ENCODE peak calls at places on chromosomes 13 and 19, in eight cellular contexts. One of them, this sample, is unnamed.

GRCh38 chr13:95235199-95235726 is 66.0 kb downstream of the ABCC4 start:
- DNase-seq in iris pigment epithelial cell: peak; percentile 14
- DNase-seq in fibroblast of pulmonary artery: no peak
- DNase-seq in activated T-cell treated with anti-CD3 and anti-CD28 coated beads for 4 hours: no peak
- DNase-seq in NCI-H69: peak; percentile 10
- DNase-seq in stimulated activated CD4-positive, alpha-beta T cell treated with anti-CD3 and anti-CD28 coated beads, Interleukin-1b, Interleukin-23, amount 100 ng/mL, for 1 hour: no peak
- DNase-seq in activated CD4-positive, CD25-positive, alpha-beta regulatory T cell treated with anti-CD3 and anti-CD28 coated beads, Interleukin-2, amount 50 U/mL, for 16 hours: no peak
- DNase-seq in HEK293T: no peak
- DNase-seq in this sample: no peak

GRCh38 chr19:44663996-44664395 is 7.3 kb upstream of the CEACAM19 start:
- DNase-seq in activated CD4-positive, CD25-positive, alpha-beta regulatory T cell treated with anti-CD3 and anti-CD28 coated beads, Interleukin-2, amount 50 U/mL, for 16 hours: no peak
- DNase-seq in HEK293T: no peak
- DNase-seq in stimulated activated CD4-positive, alpha-beta T cell treated with anti-CD3 and anti-CD28 coated beads, Interleukin-1b, Interleukin-23, amount 100 ng/mL, for 1 hour: no peak
- DNase-seq in fibroblast of pulmonary artery: no peak
- DNase-seq in iris pigment epithelial cell: no peak
- DNase-seq in NCI-H69: no peak
- DNase-seq in activated T-cell treated with anti-CD3 and anti-CD28 coated beads for 4 hours: no peak
- DNase-seq in this sample: no peak

GRCh38 chr19:2207991-2208860 is 27.9 kb downstream of the PLEKHJ1 start:
- DNase-seq in activated T-cell treated with anti-CD3 and anti-CD28 coated beads for 4 hours: no peak
- DNase-seq in HEK293T: no peak
- DNase-seq in fibroblast of pulmonary artery: peak; percentile 61
- DNase-seq in NCI-H69: no peak
- DNase-seq in activated CD4-positive, CD25-positive, alpha-beta regulatory T cell treated with anti-CD3 and anti-CD28 coated beads, Interleukin-2, amount 50 U/mL, for 16 hours: no peak
- DNase-seq in iris pigment epithelial cell: peak; percentile 53
- DNase-seq in stimulated activated CD4-positive, alpha-beta T cell treated with anti-CD3 and anti-CD28 coated beads, Interleukin-1b, Interleukin-23, amount 100 ng/mL, for 1 hour: no peak
- DNase-seq in this sample: no peak

GRCh38 chr19:38394488-38394887 is 6.0 kb downstream of the SPRED3 start:
- DNase-seq in iris pigment epithelial cell: peak; percentile 68
- DNase-seq in NCI-H69: peak; percentile 89
- DNase-seq in HEK293T: no peak
- DNase-seq in stimulated activated CD4-positive, alpha-beta T cell treated with anti-CD3 and anti-CD28 coated beads, Interleukin-1b, Interleukin-23, amount 100 ng/mL, for 1 hour: peak; percentile 51
- DNase-seq in fibroblast of pulmonary artery: no peak
- DNase-seq in activated T-cell treated with anti-CD3 and anti-CD28 coated beads for 4 hours: peak; percentile 52
- DNase-seq in activated CD4-positive, CD25-positive, alpha-beta regulatory T cell treated with anti-CD3 and anti-CD28 coated beads, Interleukin-2, amount 50 U/mL, for 16 hours: no peak
- DNase-seq in this sample: no peak

GRCh38 chr19:19552811-19553210 is 14.7 kb downstream of the CILP2 start:
- DNase-seq in activated CD4-positive, CD25-positive, alpha-beta regulatory T cell treated with anti-CD3 and anti-CD28 coated beads, Interleukin-2, amount 50 U/mL, for 16 hours: no peak
- DNase-seq in fibroblast of pulmonary artery: peak; percentile 34
- DNase-seq in iris pigment epithelial cell: peak; percentile 43
- DNase-seq in activated T-cell treated with anti-CD3 and anti-CD28 coated beads for 4 hours: no peak
- DNase-seq in HEK293T: peak; percentile 76
- DNase-seq in NCI-H69: peak; percentile 29
- DNase-seq in stimulated activated CD4-positive, alpha-beta T cell treated with anti-CD3 and anti-CD28 coated beads, Interleukin-1b, Interleukin-23, amount 100 ng/mL, for 1 hour: no peak
- DNase-seq in this sample: no peak

GRCh38 chr13:69234171-69234570 is 873.5 kb upstream of the ATXN8OS start:
- DNase-seq in activated CD4-positive, CD25-positive, alpha-beta regulatory T cell treated with anti-CD3 and anti-CD28 coated beads, Interleukin-2, amount 50 U/mL, for 16 hours: no peak
- DNase-seq in NCI-H69: no peak
- DNase-seq in fibroblast of pulmonary artery: no peak
- DNase-seq in HEK293T: no peak
- DNase-seq in stimulated activated CD4-positive, alpha-beta T cell treated with anti-CD3 and anti-CD28 coated beads, Interleukin-1b, Interleukin-23, amount 100 ng/mL, for 1 hour: no peak
- DNase-seq in activated T-cell treated with anti-CD3 and anti-CD28 coated beads for 4 hours: no peak
- DNase-seq in iris pigment epithelial cell: no peak
- DNase-seq in this sample: peak; percentile 23

GRCh38 chr19:46759817-46760333 is 13.6 kb upstream of the STRN4 start:
- DNase-seq in NCI-H69: peak; percentile 26
- DNase-seq in activated T-cell treated with anti-CD3 and anti-CD28 coated beads for 4 hours: no peak
- DNase-seq in activated CD4-positive, CD25-positive, alpha-beta regulatory T cell treated with anti-CD3 and anti-CD28 coated beads, Interleukin-2, amount 50 U/mL, for 16 hours: no peak
- DNase-seq in stimulated activated CD4-positive, alpha-beta T cell treated with anti-CD3 and anti-CD28 coated beads, Interleukin-1b, Interleukin-23, amount 100 ng/mL, for 1 hour: no peak
- DNase-seq in iris pigment epithelial cell: peak; percentile 97
- DNase-seq in HEK293T: no peak
- DNase-seq in fibroblast of pulmonary artery: peak; percentile 75
- DNase-seq in this sample: no peak

GRCh38 chr19:44661205-44661604 is 10.1 kb upstream of the CEACAM19 start:
- DNase-seq in activated CD4-positive, CD25-positive, alpha-beta regulatory T cell treated with anti-CD3 and anti-CD28 coated beads, Interleukin-2, amount 50 U/mL, for 16 hours: no peak
- DNase-seq in activated T-cell treated with anti-CD3 and anti-CD28 coated beads for 4 hours: no peak
- DNase-seq in NCI-H69: no peak
- DNase-seq in iris pigment epithelial cell: no peak
- DNase-seq in HEK293T: no peak
- DNase-seq in fibroblast of pulmonary artery: no peak
- DNase-seq in stimulated activated CD4-positive, alpha-beta T cell treated with anti-CD3 and anti-CD28 coated beads, Interleukin-1b, Interleukin-23, amount 100 ng/mL, for 1 hour: no peak
- DNase-seq in this sample: no peak

GRCh38 chr19:48681127-48681470 is 8.3 kb upstream of the NTN5 start:
- DNase-seq in NCI-H69: no peak
- DNase-seq in HEK293T: no peak
- DNase-seq in activated CD4-positive, CD25-positive, alpha-beta regulatory T cell treated with anti-CD3 and anti-CD28 coated beads, Interleukin-2, amount 50 U/mL, for 16 hours: no peak
- DNase-seq in stimulated activated CD4-positive, alpha-beta T cell treated with anti-CD3 and anti-CD28 coated beads, Interleukin-1b, Interleukin-23, amount 100 ng/mL, for 1 hour: no peak
- DNase-seq in iris pigment epithelial cell: peak; percentile 69
- DNase-seq in fibroblast of pulmonary artery: peak; percentile 76
- DNase-seq in activated T-cell treated with anti-CD3 and anti-CD28 coated beads for 4 hours: no peak
- DNase-seq in this sample: no peak

GRCh38 chr19:45117167-45117594 is 24.2 kb downstream of the PPP1R37 start:
- DNase-seq in HEK293T: no peak
- DNase-seq in activated T-cell treated with anti-CD3 and anti-CD28 coated beads for 4 hours: peak; percentile 43
- DNase-seq in stimulated activated CD4-positive, alpha-beta T cell treated with anti-CD3 and anti-CD28 coated beads, Interleukin-1b, Interleukin-23, amount 100 ng/mL, for 1 hour: peak; percentile 17
- DNase-seq in fibroblast of pulmonary artery: no peak
- DNase-seq in NCI-H69: peak; percentile 85
- DNase-seq in activated CD4-positive, CD25-positive, alpha-beta regulatory T cell treated with anti-CD3 and anti-CD28 coated beads, Interleukin-2, amount 50 U/mL, for 16 hours: no peak
- DNase-seq in iris pigment epithelial cell: no peak
- DNase-seq in this sample: no peak

GRCh38 chr19:30856786-30857185 is 484.6 kb downstream of the ZNF536 start:
- DNase-seq in activated CD4-positive, CD25-positive, alpha-beta regulatory T cell treated with anti-CD3 and anti-CD28 coated beads, Interleukin-2, amount 50 U/mL, for 16 hours: no peak
- DNase-seq in HEK293T: no peak
- DNase-seq in fibroblast of pulmonary artery: no peak
- DNase-seq in activated T-cell treated with anti-CD3 and anti-CD28 coated beads for 4 hours: no peak
- DNase-seq in stimulated activated CD4-positive, alpha-beta T cell treated with anti-CD3 and anti-CD28 coated beads, Interleukin-1b, Interleukin-23, amount 100 ng/mL, for 1 hour: no peak
- DNase-seq in iris pigment epithelial cell: no peak
- DNase-seq in NCI-H69: no peak
- DNase-seq in this sample: no peak

GRCh38 chr13:101415358-101416174 is 742 bp downstream of the NALCN start:
- DNase-seq in fibroblast of pulmonary artery: no peak
- DNase-seq in iris pigment epithelial cell: no peak
- DNase-seq in activated CD4-positive, CD25-positive, alpha-beta regulatory T cell treated with anti-CD3 and anti-CD28 coated beads, Interleukin-2, amount 50 U/mL, for 16 hours: no peak
- DNase-seq in NCI-H69: no peak
- DNase-seq in HEK293T: no peak
- DNase-seq in activated T-cell treated with anti-CD3 and anti-CD28 coated beads for 4 hours: no peak
- DNase-seq in stimulated activated CD4-positive, alpha-beta T cell treated with anti-CD3 and anti-CD28 coated beads, Interleukin-1b, Interleukin-23, amount 100 ng/mL, for 1 hour: no peak
- DNase-seq in this sample: no peak

GRCh38 chr19:41869374-41869955 is 7.6 kb upstream of the CD79A start:
- DNase-seq in HEK293T: no peak
- DNase-seq in activated CD4-positive, CD25-positive, alpha-beta regulatory T cell treated with anti-CD3 and anti-CD28 coated beads, Interleukin-2, amount 50 U/mL, for 16 hours: no peak
- DNase-seq in NCI-H69: peak; percentile 67
- DNase-seq in fibroblast of pulmonary artery: no peak
- DNase-seq in stimulated activated CD4-positive, alpha-beta T cell treated with anti-CD3 and anti-CD28 coated beads, Interleukin-1b, Interleukin-23, amount 100 ng/mL, for 1 hour: no peak
- DNase-seq in iris pigment epithelial cell: no peak
- DNase-seq in activated T-cell treated with anti-CD3 and anti-CD28 coated beads for 4 hours: no peak
- DNase-seq in this sample: no peak

GRCh38 chr19:794989-795658 is 2.1 kb upstream of the PTBP1 start:
- DNase-seq in stimulated activated CD4-positive, alpha-beta T cell treated with anti-CD3 and anti-CD28 coated beads, Interleukin-1b, Interleukin-23, amount 100 ng/mL, for 1 hour: no peak
- DNase-seq in NCI-H69: no peak
- DNase-seq in activated T-cell treated with anti-CD3 and anti-CD28 coated beads for 4 hours: no peak
- DNase-seq in iris pigment epithelial cell: no peak
- DNase-seq in fibroblast of pulmonary artery: no peak
- DNase-seq in HEK293T: no peak
- DNase-seq in activated CD4-positive, CD25-positive, alpha-beta regulatory T cell treated with anti-CD3 and anti-CD28 coated beads, Interleukin-2, amount 50 U/mL, for 16 hours: no peak
- DNase-seq in this sample: no peak

GRCh38 chr13:112760440-112760839 is 70.6 kb downstream of the ATP11A start:
- DNase-seq in iris pigment epithelial cell: peak; percentile 73
- DNase-seq in NCI-H69: peak; percentile 44
- DNase-seq in activated T-cell treated with anti-CD3 and anti-CD28 coated beads for 4 hours: no peak
- DNase-seq in activated CD4-positive, CD25-positive, alpha-beta regulatory T cell treated with anti-CD3 and anti-CD28 coated beads, Interleukin-2, amount 50 U/mL, for 16 hours: no peak
- DNase-seq in fibroblast of pulmonary artery: peak; percentile 46
- DNase-seq in HEK293T: no peak
- DNase-seq in stimulated activated CD4-positive, alpha-beta T cell treated with anti-CD3 and anti-CD28 coated beads, Interleukin-1b, Interleukin-23, amount 100 ng/mL, for 1 hour: no peak
- DNase-seq in this sample: no peak

GRCh38 chr13:59458908-59459579 is 704.7 kb downstream of the DIAPH3 start:
- DNase-seq in stimulated activated CD4-positive, alpha-beta T cell treated with anti-CD3 and anti-CD28 coated beads, Interleukin-1b, Interleukin-23, amount 100 ng/mL, for 1 hour: no peak
- DNase-seq in iris pigment epithelial cell: peak; percentile 84
- DNase-seq in HEK293T: no peak
- DNase-seq in NCI-H69: peak; percentile 88
- DNase-seq in activated T-cell treated with anti-CD3 and anti-CD28 coated beads for 4 hours: no peak
- DNase-seq in fibroblast of pulmonary artery: peak; percentile 84
- DNase-seq in activated CD4-positive, CD25-positive, alpha-beta regulatory T cell treated with anti-CD3 and anti-CD28 coated beads, Interleukin-2, amount 50 U/mL, for 16 hours: no peak
- DNase-seq in this sample: no peak

GRCh38 chr19:16197188-16197621 is 506 bp upstream of the AP1M1 start:
- DNase-seq in iris pigment epithelial cell: peak; percentile 84
- DNase-seq in fibroblast of pulmonary artery: peak; percentile 60
- DNase-seq in stimulated activated CD4-positive, alpha-beta T cell treated with anti-CD3 and anti-CD28 coated beads, Interleukin-1b, Interleukin-23, amount 100 ng/mL, for 1 hour: no peak
- DNase-seq in activated T-cell treated with anti-CD3 and anti-CD28 coated beads for 4 hours: no peak
- DNase-seq in activated CD4-positive, CD25-positive, alpha-beta regulatory T cell treated with anti-CD3 and anti-CD28 coated beads, Interleukin-2, amount 50 U/mL, for 16 hours: no peak
- DNase-seq in NCI-H69: no peak
- DNase-seq in HEK293T: no peak
- DNase-seq in this sample: no peak

GRCh38 chr13:35630551-35631275 is 154.2 kb upstream of the MAB21L1 start:
- DNase-seq in iris pigment epithelial cell: peak; percentile 64
- DNase-seq in HEK293T: peak; percentile 52
- DNase-seq in stimulated activated CD4-positive, alpha-beta T cell treated with anti-CD3 and anti-CD28 coated beads, Interleukin-1b, Interleukin-23, amount 100 ng/mL, for 1 hour: no peak
- DNase-seq in fibroblast of pulmonary artery: peak; percentile 67
- DNase-seq in NCI-H69: peak; percentile 88
- DNase-seq in activated CD4-positive, CD25-positive, alpha-beta regulatory T cell treated with anti-CD3 and anti-CD28 coated beads, Interleukin-2, amount 50 U/mL, for 16 hours: no peak
- DNase-seq in activated T-cell treated with anti-CD3 and anti-CD28 coated beads for 4 hours: no peak
- DNase-seq in this sample: peak; percentile 69

GRCh38 chr13:87089391-87089790 is 581.8 kb upstream of the SLITRK5 start:
- DNase-seq in stimulated activated CD4-positive, alpha-beta T cell treated with anti-CD3 and anti-CD28 coated beads, Interleukin-1b, Interleukin-23, amount 100 ng/mL, for 1 hour: no peak
- DNase-seq in NCI-H69: no peak
- DNase-seq in iris pigment epithelial cell: peak; percentile 92
- DNase-seq in fibroblast of pulmonary artery: peak; percentile 74
- DNase-seq in activated T-cell treated with anti-CD3 and anti-CD28 coated beads for 4 hours: no peak
- DNase-seq in HEK293T: no peak
- DNase-seq in activated CD4-positive, CD25-positive, alpha-beta regulatory T cell treated with anti-CD3 and anti-CD28 coated beads, Interleukin-2, amount 50 U/mL, for 16 hours: no peak
- DNase-seq in this sample: no peak

GRCh38 chr19:5154129-5154798 is 185.4 kb downstream of the KDM4B start:
- DNase-seq in NCI-H69: peak; percentile 38
- DNase-seq in activated CD4-positive, CD25-positive, alpha-beta regulatory T cell treated with anti-CD3 and anti-CD28 coated beads, Interleukin-2, amount 50 U/mL, for 16 hours: peak; percentile 18
- DNase-seq in HEK293T: peak; percentile 66
- DNase-seq in iris pigment epithelial cell: no peak
- DNase-seq in fibroblast of pulmonary artery: peak; percentile 16
- DNase-seq in activated T-cell treated with anti-CD3 and anti-CD28 coated beads for 4 hours: peak; percentile 19
- DNase-seq in stimulated activated CD4-positive, alpha-beta T cell treated with anti-CD3 and anti-CD28 coated beads, Interleukin-1b, Interleukin-23, amount 100 ng/mL, for 1 hour: no peak
- DNase-seq in this sample: no peak

GRCh38 chr13:98910501-98910951 is 67.3 kb downstream of the DOCK9 start:
- DNase-seq in stimulated activated CD4-positive, alpha-beta T cell treated with anti-CD3 and anti-CD28 coated beads, Interleukin-1b, Interleukin-23, amount 100 ng/mL, for 1 hour: no peak
- DNase-seq in activated T-cell treated with anti-CD3 and anti-CD28 coated beads for 4 hours: peak; percentile 20
- DNase-seq in fibroblast of pulmonary artery: peak; percentile 90
- DNase-seq in activated CD4-positive, CD25-positive, alpha-beta regulatory T cell treated with anti-CD3 and anti-CD28 coated beads, Interleukin-2, amount 50 U/mL, for 16 hours: no peak
- DNase-seq in HEK293T: no peak
- DNase-seq in NCI-H69: peak; percentile 61
- DNase-seq in iris pigment epithelial cell: peak; percentile 88
- DNase-seq in this sample: no peak

GRCh38 chr13:94548382-94549240 is 47.3 kb downstream of the TGDS start:
- DNase-seq in stimulated activated CD4-positive, alpha-beta T cell treated with anti-CD3 and anti-CD28 coated beads, Interleukin-1b, Interleukin-23, amount 100 ng/mL, for 1 hour: peak; percentile 14
- DNase-seq in activated T-cell treated with anti-CD3 and anti-CD28 coated beads for 4 hours: peak; percentile 31
- DNase-seq in activated CD4-positive, CD25-positive, alpha-beta regulatory T cell treated with anti-CD3 and anti-CD28 coated beads, Interleukin-2, amount 50 U/mL, for 16 hours: peak; percentile 20
- DNase-seq in HEK293T: no peak
- DNase-seq in fibroblast of pulmonary artery: peak; percentile 39
- DNase-seq in iris pigment epithelial cell: peak; percentile 40
- DNase-seq in NCI-H69: peak; percentile 92
- DNase-seq in this sample: peak; percentile 12

GRCh38 chr19:52535831-52536800 is 8.6 kb downstream of the ZNF808 start:
- DNase-seq in stimulated activated CD4-positive, alpha-beta T cell treated with anti-CD3 and anti-CD28 coated beads, Interleukin-1b, Interleukin-23, amount 100 ng/mL, for 1 hour: peak; percentile 84
- DNase-seq in iris pigment epithelial cell: peak; percentile 85
- DNase-seq in activated CD4-positive, CD25-positive, alpha-beta regulatory T cell treated with anti-CD3 and anti-CD28 coated beads, Interleukin-2, amount 50 U/mL, for 16 hours: peak; percentile 83
- DNase-seq in HEK293T: no peak
- DNase-seq in activated T-cell treated with anti-CD3 and anti-CD28 coated beads for 4 hours: peak; percentile 88
- DNase-seq in fibroblast of pulmonary artery: peak; percentile 71
- DNase-seq in NCI-H69: peak; percentile 88
- DNase-seq in this sample: no peak

GRCh38 chr13:51801631-51802099 is 2.3 kb downstream of the DHRS12 start:
- DNase-seq in iris pigment epithelial cell: no peak
- DNase-seq in activated T-cell treated with anti-CD3 and anti-CD28 coated beads for 4 hours: no peak
- DNase-seq in activated CD4-positive, CD25-positive, alpha-beta regulatory T cell treated with anti-CD3 and anti-CD28 coated beads, Interleukin-2, amount 50 U/mL, for 16 hours: no peak
- DNase-seq in fibroblast of pulmonary artery: no peak
- DNase-seq in stimulated activated CD4-positive, alpha-beta T cell treated with anti-CD3 and anti-CD28 coated beads, Interleukin-1b, Interleukin-23, amount 100 ng/mL, for 1 hour: no peak
- DNase-seq in NCI-H69: peak; percentile 87
- DNase-seq in HEK293T: no peak
- DNase-seq in this sample: no peak

GRCh38 chr19:47641891-47642485 is 33.1 kb downstream of the BICRA start:
- DNase-seq in iris pigment epithelial cell: peak; percentile 43
- DNase-seq in HEK293T: no peak
- DNase-seq in activated T-cell treated with anti-CD3 and anti-CD28 coated beads for 4 hours: no peak
- DNase-seq in stimulated activated CD4-positive, alpha-beta T cell treated with anti-CD3 and anti-CD28 coated beads, Interleukin-1b, Interleukin-23, amount 100 ng/mL, for 1 hour: no peak
- DNase-seq in NCI-H69: peak; percentile 25
- DNase-seq in fibroblast of pulmonary artery: peak; percentile 31
- DNase-seq in activated CD4-positive, CD25-positive, alpha-beta regulatory T cell treated with anti-CD3 and anti-CD28 coated beads, Interleukin-2, amount 50 U/mL, for 16 hours: no peak
- DNase-seq in this sample: no peak

GRCh38 chr19:50486823-50487515 is 10.3 kb upstream of the GARIN5A start:
- DNase-seq in stimulated activated CD4-positive, alpha-beta T cell treated with anti-CD3 and anti-CD28 coated beads, Interleukin-1b, Interleukin-23, amount 100 ng/mL, for 1 hour: peak; percentile 30
- DNase-seq in activated T-cell treated with anti-CD3 and anti-CD28 coated beads for 4 hours: no peak
- DNase-seq in activated CD4-positive, CD25-positive, alpha-beta regulatory T cell treated with anti-CD3 and anti-CD28 coated beads, Interleukin-2, amount 50 U/mL, for 16 hours: peak; percentile 19
- DNase-seq in iris pigment epithelial cell: peak; percentile 47
- DNase-seq in NCI-H69: peak; percentile 65
- DNase-seq in fibroblast of pulmonary artery: peak; percentile 43
- DNase-seq in HEK293T: peak; percentile 61
- DNase-seq in this sample: peak; percentile 67

GRCh38 chr19:33241091-33241529 is 15.5 kb upstream of the SLC7A10 start:
- DNase-seq in fibroblast of pulmonary artery: no peak
- DNase-seq in activated CD4-positive, CD25-positive, alpha-beta regulatory T cell treated with anti-CD3 and anti-CD28 coated beads, Interleukin-2, amount 50 U/mL, for 16 hours: no peak
- DNase-seq in iris pigment epithelial cell: no peak
- DNase-seq in activated T-cell treated with anti-CD3 and anti-CD28 coated beads for 4 hours: no peak
- DNase-seq in stimulated activated CD4-positive, alpha-beta T cell treated with anti-CD3 and anti-CD28 coated beads, Interleukin-1b, Interleukin-23, amount 100 ng/mL, for 1 hour: no peak
- DNase-seq in NCI-H69: no peak
- DNase-seq in HEK293T: no peak
- DNase-seq in this sample: no peak

GRCh38 chr19:17796013-17796837 is 1.3 kb downstream of the B3GNT3 start:
- DNase-seq in fibroblast of pulmonary artery: no peak
- DNase-seq in NCI-H69: no peak
- DNase-seq in activated T-cell treated with anti-CD3 and anti-CD28 coated beads for 4 hours: no peak
- DNase-seq in iris pigment epithelial cell: no peak
- DNase-seq in activated CD4-positive, CD25-positive, alpha-beta regulatory T cell treated with anti-CD3 and anti-CD28 coated beads, Interleukin-2, amount 50 U/mL, for 16 hours: no peak
- DNase-seq in stimulated activated CD4-positive, alpha-beta T cell treated with anti-CD3 and anti-CD28 coated beads, Interleukin-1b, Interleukin-23, amount 100 ng/mL, for 1 hour: no peak
- DNase-seq in HEK293T: no peak
- DNase-seq in this sample: no peak

GRCh38 chr19:12833747-12834417 is 497 bp downstream of the RTBDN start:
- DNase-seq in iris pigment epithelial cell: no peak
- DNase-seq in activated CD4-positive, CD25-positive, alpha-beta regulatory T cell treated with anti-CD3 and anti-CD28 coated beads, Interleukin-2, amount 50 U/mL, for 16 hours: no peak
- DNase-seq in stimulated activated CD4-positive, alpha-beta T cell treated with anti-CD3 and anti-CD28 coated beads, Interleukin-1b, Interleukin-23, amount 100 ng/mL, for 1 hour: no peak
- DNase-seq in NCI-H69: peak; percentile 91
- DNase-seq in HEK293T: peak; percentile 70
- DNase-seq in activated T-cell treated with anti-CD3 and anti-CD28 coated beads for 4 hours: no peak
- DNase-seq in fibroblast of pulmonary artery: no peak
- DNase-seq in this sample: no peak

GRCh38 chr13:109781384-109782065 is 4.9 kb downstream of the IRS2 start:
- DNase-seq in fibroblast of pulmonary artery: no peak
- DNase-seq in iris pigment epithelial cell: no peak
- DNase-seq in activated CD4-positive, CD25-positive, alpha-beta regulatory T cell treated with anti-CD3 and anti-CD28 coated beads, Interleukin-2, amount 50 U/mL, for 16 hours: no peak
- DNase-seq in stimulated activated CD4-positive, alpha-beta T cell treated with anti-CD3 and anti-CD28 coated beads, Interleukin-1b, Interleukin-23, amount 100 ng/mL, for 1 hour: no peak
- DNase-seq in NCI-H69: no peak
- DNase-seq in HEK293T: no peak
- DNase-seq in activated T-cell treated with anti-CD3 and anti-CD28 coated beads for 4 hours: no peak
- DNase-seq in this sample: no peak

GRCh38 chr19:49104229-49104864 is 9.8 kb upstream of the LIN7B start:
- DNase-seq in iris pigment epithelial cell: no peak
- DNase-seq in NCI-H69: no peak
- DNase-seq in fibroblast of pulmonary artery: no peak
- DNase-seq in HEK293T: no peak
- DNase-seq in activated T-cell treated with anti-CD3 and anti-CD28 coated beads for 4 hours: no peak
- DNase-seq in stimulated activated CD4-positive, alpha-beta T cell treated with anti-CD3 and anti-CD28 coated beads, Interleukin-1b, Interleukin-23, amount 100 ng/mL, for 1 hour: no peak
- DNase-seq in activated CD4-positive, CD25-positive, alpha-beta regulatory T cell treated with anti-CD3 and anti-CD28 coated beads, Interleukin-2, amount 50 U/mL, for 16 hours: no peak
- DNase-seq in this sample: no peak

GRCh38 chr13:109146912-109147624 is 517.7 kb downstream of the MYO16 start:
- DNase-seq in activated CD4-positive, CD25-positive, alpha-beta regulatory T cell treated with anti-CD3 and anti-CD28 coated beads, Interleukin-2, amount 50 U/mL, for 16 hours: no peak
- DNase-seq in fibroblast of pulmonary artery: peak; percentile 80
- DNase-seq in NCI-H69: no peak
- DNase-seq in HEK293T: no peak
- DNase-seq in activated T-cell treated with anti-CD3 and anti-CD28 coated beads for 4 hours: no peak
- DNase-seq in stimulated activated CD4-positive, alpha-beta T cell treated with anti-CD3 and anti-CD28 coated beads, Interleukin-1b, Interleukin-23, amount 100 ng/mL, for 1 hour: no peak
- DNase-seq in iris pigment epithelial cell: peak; percentile 83
- DNase-seq in this sample: no peak

GRCh38 chr19:33156354-33156753 is 24.4 kb downstream of the WDR88 start:
- DNase-seq in activated T-cell treated with anti-CD3 and anti-CD28 coated beads for 4 hours: no peak
- DNase-seq in HEK293T: no peak
- DNase-seq in NCI-H69: no peak
- DNase-seq in iris pigment epithelial cell: peak; percentile 70
- DNase-seq in fibroblast of pulmonary artery: peak; percentile 82
- DNase-seq in activated CD4-positive, CD25-positive, alpha-beta regulatory T cell treated with anti-CD3 and anti-CD28 coated beads, Interleukin-2, amount 50 U/mL, for 16 hours: no peak
- DNase-seq in stimulated activated CD4-positive, alpha-beta T cell treated with anti-CD3 and anti-CD28 coated beads, Interleukin-1b, Interleukin-23, amount 100 ng/mL, for 1 hour: no peak
- DNase-seq in this sample: no peak

GRCh38 chr19:5990289-5990797 is 12.4 kb upstream of the RANBP3 start:
- DNase-seq in HEK293T: peak; percentile 77
- DNase-seq in activated T-cell treated with anti-CD3 and anti-CD28 coated beads for 4 hours: no peak
- DNase-seq in NCI-H69: peak; percentile 49
- DNase-seq in stimulated activated CD4-positive, alpha-beta T cell treated with anti-CD3 and anti-CD28 coated beads, Interleukin-1b, Interleukin-23, amount 100 ng/mL, for 1 hour: no peak
- DNase-seq in fibroblast of pulmonary artery: no peak
- DNase-seq in iris pigment epithelial cell: no peak
- DNase-seq in activated CD4-positive, CD25-positive, alpha-beta regulatory T cell treated with anti-CD3 and anti-CD28 coated beads, Interleukin-2, amount 50 U/mL, for 16 hours: no peak
- DNase-seq in this sample: no peak